ENCODE peak calls at places on chromosomes 5 and 9, in nine cellular contexts. G is GM23248, X is hepatocyte, H is PC-9, Y is IMR-90, O is fibroblast of lung, E is OCI-LY7, T is HCT116, I is keratinocyte. R is an unnamed sample.

GRCh38 chr5:72921103-72921502 is 34.7 kb upstream of the FCHO2 start:
- DNase-seq in G (no peak), X (no peak), H (no peak), Y (no peak), O (no peak), E (no peak), T (no peak), I (no peak), R (no peak)

GRCh38 chr5:92554447-92555085 is 1026.5 kb downstream of the NR2F1-AS1 start:
- DNase-seq in G (no peak), X (no peak), H (no peak), Y (no peak), O (no peak), E (no peak), T (no peak), I (no peak), R (no peak)

GRCh38 chr9:124011460-124012301 is at the start of gene LHX2:
- DNase-seq in G (peak; percentile 88), X (peak; percentile 81), H (no peak), Y (peak; percentile 52), O (peak; percentile 58), E (no peak), T (peak; percentile 75), I (peak; percentile 5), R (peak; percentile 98)

GRCh38 chr9:123742009-123742767 is 187.7 kb downstream of the DENND1A start:
- DNase-seq in G (no peak), X (no peak), H (no peak), Y (peak; percentile 57), O (peak; percentile 89), E (no peak), T (no peak), I (no peak), R (no peak)

GRCh38 chr5:80284720-80285119 is 28.9 kb upstream of the SERINC5 start:
- DNase-seq in G (no peak), X (no peak), H (no peak), Y (no peak), O (no peak), E (no peak), T (no peak), I (no peak), R (no peak)

GRCh38 chr5:73218552-73219171 is 45.7 kb downstream of the TMEM174 start:
- DNase-seq in G (peak; percentile 82), X (peak; percentile 42), H (peak; percentile 43), Y (peak; percentile 72), O (peak; percentile 60), E (peak; percentile 15), T (peak; percentile 26), I (no peak), R (no peak)

GRCh38 chr5:125093776-125094175 is 347.3 kb upstream of the ZNF608 start:
- DNase-seq in G (peak; percentile 92), X (no peak), H (no peak), Y (peak; percentile 92), O (peak; percentile 52), E (no peak), T (peak; percentile 47), I (peak; percentile 71), R (peak; percentile 90)

GRCh38 chr9:120348951-120349429 is 231.0 kb downstream of the CDK5RAP2 start:
- DNase-seq in G (peak; percentile 69), X (peak; percentile 72), H (no peak), Y (peak; percentile 49), O (peak; percentile 63), E (peak; percentile 45), T (peak; percentile 31), I (no peak), R (peak; percentile 94)

GRCh38 chr9:133975511-133975910 is 16.6 kb downstream of the VAV2 start:
- DNase-seq in G (no peak), X (no peak), H (no peak), Y (no peak), O (no peak), E (no peak), T (no peak), I (no peak), R (peak; percentile 68)

GRCh38 chr9:38318755-38319495 is 73.6 kb upstream of the ALDH1B1 start:
- DNase-seq in G (peak; percentile 27), X (peak; percentile 57), H (no peak), Y (peak; percentile 72), O (peak; percentile 43), E (no peak), T (no peak), I (no peak), R (no peak)

GRCh38 chr5:32583582-32584232 is 1.6 kb upstream of the SUB1 start:
- DNase-seq in G (no peak), X (no peak), H (no peak), Y (no peak), O (no peak), E (peak; percentile 78), T (no peak), I (no peak), R (no peak)

GRCh38 chr5:6766558-6767191 is 53.4 kb downstream of the TENT4A start:
- DNase-seq in G (peak; percentile 78), X (peak; percentile 37), H (peak; percentile 99), Y (peak; percentile 44), O (peak; percentile 22), E (no peak), T (peak; percentile 77), I (peak; percentile 89), R (peak; percentile 96)

GRCh38 chr9:87855061-87855460 is 27.6 kb upstream of the SPATA31E1 start:
- DNase-seq in G (peak; percentile 33), X (no peak), H (no peak), Y (peak; percentile 18), O (no peak), E (no peak), T (no peak), I (no peak), R (no peak)

GRCh38 chr5:98755406-98755805 is 18.1 kb upstream of the RGMB start:
- DNase-seq in G (peak; percentile 69), X (no peak), H (peak; percentile 95), Y (peak; percentile 90), O (peak; percentile 75), E (no peak), T (no peak), I (no peak), R (peak; percentile 45)

DNA sequence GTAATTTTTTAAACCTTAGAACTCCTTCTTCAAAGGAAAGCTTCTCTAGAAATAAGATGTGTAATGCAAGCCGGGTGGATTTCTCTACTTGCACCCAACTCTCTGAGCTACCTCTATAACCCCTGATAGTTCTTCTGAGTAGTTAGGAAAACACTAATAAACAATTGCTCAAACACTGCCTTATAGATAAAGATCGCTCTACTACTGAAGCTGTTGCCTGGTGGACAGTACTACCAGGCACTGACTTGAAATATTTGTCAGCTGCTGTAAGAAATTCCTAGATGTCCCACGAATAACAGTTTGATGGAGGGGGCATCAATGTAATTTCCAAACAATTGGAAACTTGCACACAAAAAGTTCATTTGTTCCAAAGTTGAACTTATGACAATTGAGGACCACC is 42.0 kb downstream of the NR3C1 start:
- DNase-seq in G (no peak), X (no peak), H (no peak), Y (no peak), O (no peak), E (no peak), T (no peak), I (no peak), R (no peak)
- H4K20me1 ChIP-seq in G (peaks cover 64% of the 10 kb centered on the region), X (peaks cover 33% of the 10 kb centered on the region), H (no peaks in the 10 kb centered on the region), Y (peaks cover 51% of the 10 kb centered on the region), O (no peaks in the 10 kb centered on the region), E (peaks cover 24% of the 10 kb centered on the region), T (no peaks in the 10 kb centered on the region), I (no peaks in the 10 kb centered on the region), R (peaks cover 34% of the 10 kb centered on the region)

GRCh38 chr5:83026507-83026906 is 50.7 kb downstream of the TMEM167A start:
- DNase-seq in G (no peak), X (peak; percentile 18), H (no peak), Y (no peak), O (no peak), E (no peak), T (no peak), I (no peak), R (no peak)

GRCh38 chr5:83025690-83026472 is 51.3 kb downstream of the TMEM167A start:
- DNase-seq in G (no peak), X (no peak), H (no peak), Y (peak; percentile 12), O (no peak), E (no peak), T (peak; percentile 12), I (no peak), R (no peak)

GRCh38 chr5:83026930-83027687 is 50.1 kb downstream of the TMEM167A start:
- DNase-seq in G (no peak), X (no peak), H (no peak), Y (peak; percentile 5), O (peak; percentile 42), E (peak; percentile 54), T (no peak), I (no peak), R (no peak)

GRCh38 chr5:83022334-83022733 is 54.9 kb downstream of the TMEM167A start:
- DNase-seq in G (no peak), X (no peak), H (no peak), Y (no peak), O (no peak), E (no peak), T (no peak), I (no peak), R (no peak)
- H4K20me1 ChIP-seq in G (no peaks in the 10 kb centered on the region), X (no peaks in the 10 kb centered on the region), H (no peaks in the 10 kb centered on the region), Y (no peaks in the 10 kb centered on the region), O (no peaks in the 10 kb centered on the region), E (no peaks in the 10 kb centered on the region), T (no peaks in the 10 kb centered on the region), I (no peaks in the 10 kb centered on the region), R (no peaks in the 10 kb centered on the region)

DNA sequence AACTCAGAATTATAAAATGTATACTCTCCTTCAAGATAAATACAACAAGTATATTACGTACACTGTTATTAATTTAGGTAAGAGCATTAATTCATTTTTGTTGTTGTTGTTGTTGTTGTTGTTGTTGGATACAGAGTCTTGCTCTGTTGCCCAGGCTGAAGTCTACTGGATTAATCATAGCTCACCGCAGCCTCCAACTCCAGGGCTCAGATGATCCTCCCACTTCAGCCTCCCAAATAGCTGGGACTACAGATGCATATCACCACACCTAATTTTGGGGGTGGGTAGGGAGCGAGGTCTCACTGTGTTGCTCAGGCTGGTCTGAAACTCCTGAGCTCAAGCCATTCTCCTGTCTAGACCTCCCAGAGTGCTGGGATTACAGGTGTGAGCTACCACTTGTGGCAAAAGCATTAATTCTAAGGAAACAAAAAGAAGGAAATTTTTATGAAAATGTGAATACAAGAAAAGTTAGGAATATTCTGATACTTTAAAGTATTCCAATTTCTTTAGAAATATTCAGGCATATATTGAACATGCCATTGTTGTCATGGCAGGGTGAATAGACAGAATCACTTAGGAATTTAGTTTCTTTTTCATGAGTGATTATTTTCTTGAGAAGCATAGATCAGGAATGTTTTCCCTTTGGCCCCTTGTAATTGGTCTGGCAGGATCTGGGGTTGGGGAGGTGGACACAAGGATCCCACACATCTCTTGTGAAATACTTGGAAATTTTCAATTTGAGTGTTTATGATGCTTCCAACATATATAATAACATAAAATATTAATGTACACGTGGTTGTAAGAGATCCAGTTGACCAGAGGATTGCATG is 263.7 kb downstream of the FANCC start:
- DNase-seq in G (peak; percentile 50), X (no peak), H (no peak), Y (peak; percentile 43), O (peak; percentile 48), E (no peak), T (no peak), I (no peak), R (no peak)
- H4K20me1 ChIP-seq in G (peaks cover 33% of the 10 kb centered on the region), X (peaks cover 69% of the 10 kb centered on the region), H (peaks cover 90% of the 10 kb centered on the region), Y (peaks cover 47% of the 10 kb centered on the region), O (no peaks in the 10 kb centered on the region), E (no peaks in the 10 kb centered on the region), T (no peaks in the 10 kb centered on the region), I (no peaks in the 10 kb centered on the region), R (peaks cover 56% of the 10 kb centered on the region)

DNA sequence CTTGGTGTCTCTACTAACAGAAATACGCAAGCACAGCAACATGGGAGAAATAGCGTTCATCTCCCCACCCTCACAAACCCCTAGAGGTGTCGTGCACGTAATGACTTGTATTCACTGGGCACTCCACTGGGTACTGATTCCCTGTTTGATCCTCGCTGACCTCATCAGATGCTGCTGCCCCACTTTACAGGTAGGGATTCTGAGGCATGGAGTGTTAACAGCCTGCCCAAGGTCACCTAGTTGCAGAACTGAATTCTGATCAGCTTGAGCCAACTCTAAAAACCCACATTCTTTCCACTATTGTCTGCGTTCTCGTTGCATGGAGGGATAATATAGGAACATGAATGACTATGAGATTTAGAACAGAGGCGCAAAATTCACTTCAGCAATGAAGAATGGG is 96.3 kb downstream of the TRIO start:
- DNase-seq in G (no peak), X (no peak), H (no peak), Y (no peak), O (no peak), E (no peak), T (no peak), I (no peak), R (no peak)
- H4K20me1 ChIP-seq in G (peaks cover 36% of the 10 kb centered on the region), X (peaks cover 71% of the 10 kb centered on the region), H (peaks cover 3% of the 10 kb centered on the region), Y (peaks cover 96% of the 10 kb centered on the region), O (peaks cover 12% of the 10 kb centered on the region), E (no peaks in the 10 kb centered on the region), T (peaks cover 11% of the 10 kb centered on the region), I (peaks cover 18% of the 10 kb centered on the region), R (peaks cover 72% of the 10 kb centered on the region)